ENCODE peak calls at places on chromosomes 2 and 18, in ten cellular contexts. S is BE2C, Q is thoracic aorta, J is astrocyte of the spinal cord, E is right atrium auricular region, G is BJ, B is brain microvascular endothelial cell, D is psoas muscle, M is retinal pigment epithelial cell, V is OCI-LY7. I is an unnamed sample.

GRCh38 chr2:31302940-31303563 is 69.1 kb downstream of the EHD3 start:
- DNase-seq in S (peak; percentile 23), Q (no peak), J (no peak), E (peak; percentile 48), G (no peak), B (no peak), D (no peak), M (no peak), V (no peak), I (no peak)

GRCh38 chr2:26327291-26328272 is 18.4 kb upstream of the SELENOI start:
- DNase-seq in S (no peak), Q (no peak), J (no peak), E (no peak), G (no peak), B (peak; percentile 6), D (no peak), M (no peak), V (no peak), I (no peak)

GRCh38 chr18:36504928-36505327 is 207.4 kb downstream of the FHOD3 start:
- DNase-seq in S (no peak), Q (no peak), J (peak; percentile 24), E (no peak), G (no peak), B (no peak), D (no peak), M (no peak), V (no peak), I (no peak)

GRCh38 chr2:135796606-135797005 is 40.4 kb downstream of the LCT start:
- DNase-seq in S (no peak), Q (no peak), J (no peak), E (no peak), G (no peak), B (no peak), D (no peak), M (no peak), V (no peak), I (no peak)

GRCh38 chr2:24040511-24040910 is 6.7 kb downstream of the WDCP start:
- DNase-seq in S (no peak), Q (no peak), J (no peak), E (no peak), G (no peak), B (no peak), D (no peak), M (no peak), V (no peak), I (no peak)

GRCh38 chr18:60372598-60372997 is at the start of gene MC4R:
- DNase-seq in S (peak; percentile 68), Q (no peak), J (peak; percentile 86), E (no peak), G (peak; percentile 35), B (peak; percentile 86), D (no peak), M (peak; percentile 64), V (peak; percentile 22), I (peak; percentile 72)

GRCh38 chr18:54393648-54394294 is 36.1 kb downstream of the C18orf54 start:
- DNase-seq in S (no peak), Q (no peak), J (no peak), E (no peak), G (no peak), B (no peak), D (no peak), M (no peak), V (no peak), I (no peak)

GRCh38 chr18:55485666-55486065 is 102.3 kb downstream of the TCF4 start:
- DNase-seq in S (no peak), Q (no peak), J (peak; percentile 79), E (no peak), G (peak; percentile 50), B (peak; percentile 70), D (no peak), M (no peak), V (no peak), I (no peak)

DNA sequence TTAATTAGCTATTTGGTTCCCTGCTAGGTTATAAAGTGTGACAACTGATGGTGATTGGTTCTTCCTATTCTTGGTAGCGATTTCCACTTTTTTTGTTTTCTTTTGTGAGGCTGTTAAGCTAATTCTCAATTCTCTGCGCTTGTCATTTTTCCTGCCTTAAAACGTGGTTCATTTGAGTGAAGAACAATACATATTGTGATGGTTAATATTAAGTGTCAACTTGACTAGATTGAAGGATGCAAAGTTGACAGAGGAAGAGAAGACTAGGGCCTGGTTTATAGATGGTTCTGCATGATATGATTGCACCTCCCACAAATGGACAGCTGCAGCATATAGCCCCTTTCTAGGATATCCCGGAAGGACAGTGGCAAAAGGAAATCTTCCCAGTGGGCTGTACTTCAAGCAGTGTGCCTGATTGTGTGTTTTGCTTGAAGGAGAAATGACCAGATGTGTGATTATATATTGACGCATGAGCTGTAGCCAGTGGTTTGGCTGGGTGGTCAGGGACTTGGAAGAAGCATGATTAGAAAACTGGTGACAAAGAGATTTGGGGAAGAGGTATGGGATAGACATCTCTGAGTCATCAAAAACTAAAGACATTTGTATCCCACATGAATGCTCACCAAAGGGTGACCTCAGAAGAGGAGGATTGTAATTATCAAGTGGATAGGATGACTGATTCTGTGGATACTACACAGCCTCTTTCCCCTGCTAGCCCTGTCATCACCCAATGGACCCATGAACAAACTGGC is 39.4 kb upstream of the ZNF804A start:
- DNase-seq in S (no peak), Q (no peak), J (peak; percentile 32), E (no peak), G (no peak), B (no peak), D (no peak), M (no peak), V (no peak), I (no peak)
- TF ChIP-seq CTCF in S (no peak), Q (no peak), J (no peak), E (no peak), G (no peak), B (no peak), D (no peak), M (no peak), V (no peak), I (no peak)

GRCh38 chr18:67232406-67232805 is 284.1 kb downstream of the DSEL start:
- DNase-seq in S (no peak), Q (no peak), J (peak; percentile 76), E (no peak), G (no peak), B (peak; percentile 63), D (no peak), M (peak; percentile 51), V (no peak), I (no peak)
- H3K4me3 ChIP-seq in S (no peak overlapping the region), Q (no peak overlapping the region), J (no peak overlapping the region), E (no peak overlapping the region), G (no peak overlapping the region), B (no peak overlapping the region), D (no peak overlapping the region), M (peak overlapping the region; percentile 26), V (no peak overlapping the region), I (no peak overlapping the region)

GRCh38 chr18:51134721-51135120 is 62.8 kb downstream of the MEX3C start:
- DNase-seq in S (no peak), Q (no peak), J (no peak), E (no peak), G (no peak), B (no peak), D (no peak), M (no peak), V (no peak), I (no peak)

GRCh38 chr18:51137891-51138290 is 59.6 kb downstream of the MEX3C start:
- DNase-seq in S (no peak), Q (no peak), J (no peak), E (no peak), G (no peak), B (no peak), D (no peak), M (no peak), V (no peak), I (no peak)

GRCh38 chr18:51135361-51135760 is 62.1 kb downstream of the MEX3C start:
- DNase-seq in S (no peak), Q (no peak), J (peak; percentile 56), E (no peak), G (peak; percentile 35), B (peak; percentile 85), D (no peak), M (no peak), V (no peak), I (no peak)

GRCh38 chr18:51137051-51137729 is 60.3 kb downstream of the MEX3C start:
- DNase-seq in S (no peak), Q (no peak), J (peak; percentile 65), E (no peak), G (no peak), B (peak; percentile 75), D (no peak), M (no peak), V (no peak), I (no peak)

GRCh38 chr18:51135795-51136194 is 61.7 kb downstream of the MEX3C start:
- DNase-seq in S (no peak), Q (no peak), J (no peak), E (no peak), G (no peak), B (no peak), D (no peak), M (no peak), V (peak; percentile 47), I (no peak)
- TF ChIP-seq CTCF in S (peak; percentile 20), Q (peak; percentile 8), J (peak; percentile 38), E (no peak), G (peak; percentile 20), B (peak; percentile 45), D (no peak), M (peak; percentile 47), V (peak; percentile 72), I (peak; percentile 29)

GRCh38 chr2:118224144-118224887 is 136.0 kb downstream of the INSIG2 start:
- DNase-seq in S (no peak), Q (no peak), J (peak; percentile 26), E (no peak), G (no peak), B (no peak), D (peak; percentile 26), M (no peak), V (peak; percentile 7), I (no peak)

GRCh38 chr2:118224888-118225264 is 136.6 kb downstream of the INSIG2 start:
- DNase-seq in S (no peak), Q (no peak), J (no peak), E (no peak), G (no peak), B (no peak), D (no peak), M (no peak), V (no peak), I (no peak)

GRCh38 chr2:118221952-118222594 is 133.8 kb downstream of the INSIG2 start:
- DNase-seq in S (peak; percentile 22), Q (no peak), J (peak; percentile 80), E (no peak), G (peak; percentile 28), B (peak; percentile 78), D (no peak), M (peak; percentile 34), V (peak; percentile 60), I (peak; percentile 61)

GRCh38 chr2:118223487-118224136 is 135.3 kb downstream of the INSIG2 start:
- DNase-seq in S (no peak), Q (no peak), J (peak; percentile 17), E (no peak), G (no peak), B (no peak), D (no peak), M (no peak), V (peak; percentile 10), I (no peak)

DNA sequence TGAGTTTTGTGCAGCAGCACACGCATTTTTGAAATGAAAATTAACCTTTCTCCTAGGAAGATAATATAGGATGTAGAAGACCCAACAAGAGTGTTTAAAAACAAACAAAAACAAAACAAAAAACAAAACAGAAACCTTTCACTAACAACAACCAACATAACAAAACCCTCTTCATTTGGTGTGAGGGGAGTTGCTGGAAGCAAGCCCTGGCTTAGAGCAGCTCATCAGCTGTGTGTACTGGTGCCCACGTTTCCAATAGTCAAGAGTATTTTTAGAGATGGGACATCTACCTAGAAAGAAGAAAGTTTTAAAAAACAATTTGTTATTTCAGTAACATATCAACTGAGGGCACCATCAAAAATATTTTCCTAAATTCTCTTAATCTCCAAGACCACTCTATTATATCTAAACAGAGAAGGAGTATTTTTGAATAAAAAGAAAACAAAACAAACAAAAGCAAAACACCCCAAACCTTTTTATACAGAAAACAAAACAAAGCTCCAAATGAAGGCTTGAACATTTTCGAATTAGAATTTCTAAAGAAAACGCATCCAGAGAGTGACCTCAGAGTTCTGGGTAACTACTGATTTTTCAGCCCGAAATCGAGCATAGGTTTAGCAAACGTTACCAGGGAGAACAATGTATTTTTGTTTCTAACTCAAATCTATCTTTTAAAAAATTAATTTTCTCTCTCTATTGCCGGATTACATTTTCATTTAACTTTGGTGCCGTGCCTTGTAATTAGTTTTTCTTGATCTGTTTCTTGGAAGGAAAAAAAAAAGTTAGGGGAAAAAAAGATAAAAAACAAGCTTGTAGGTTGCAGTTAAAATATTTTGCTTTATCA is 134.6 kb downstream of the INSIG2 start:
- DNase-seq in S (no peak), Q (no peak), J (no peak), E (no peak), G (no peak), B (no peak), D (no peak), M (no peak), V (no peak), I (no peak)
- H3K4me3 ChIP-seq in S (no peak overlapping the region), Q (peak overlapping the region; percentile 71), J (peak overlapping the region; percentile 29), E (no peak overlapping the region), G (no peak overlapping the region), B (no peak overlapping the region), D (peak overlapping the region; percentile 69), M (no peak overlapping the region), V (peak overlapping the region; percentile 47), I (no peak overlapping the region)